ENCODE peak calls at places on chromosomes 5 and 9, in seven cellular contexts. One of them, this sample, is unnamed.

GRCh38 chr5:38780950-38781349 is 64.9 kb upstream of the OSMR start:
- DNase-seq in fibroblast of gingiva: peak; percentile 86
- DNase-seq in GM03348: peak; percentile 25
- DNase-seq in Caki2: peak; percentile 28
- DNase-seq in psoas muscle: peak; percentile 56
- DNase-seq in HT-29: peak; percentile 45
- DNase-seq in fibroblast of the aortic adventitia: peak; percentile 95
- DNase-seq in this sample: peak; percentile 1

GRCh38 chr9:134128727-134129679 is 6.9 kb upstream of the WDR5 start:
- DNase-seq in psoas muscle: no peak
- DNase-seq in Caki2: no peak
- DNase-seq in fibroblast of the aortic adventitia: no peak
- DNase-seq in HT-29: peak; percentile 33
- DNase-seq in GM03348: no peak
- DNase-seq in fibroblast of gingiva: no peak
- DNase-seq in this sample: no peak

GRCh38 chr5:151086905-151087360 is 6.1 kb upstream of the TNIP1 start:
- DNase-seq in GM03348: no peak
- DNase-seq in Caki2: no peak
- DNase-seq in psoas muscle: no peak
- DNase-seq in fibroblast of the aortic adventitia: no peak
- DNase-seq in fibroblast of gingiva: no peak
- DNase-seq in HT-29: no peak
- DNase-seq in this sample: no peak

GRCh38 chr5:173895766-173896165 is 7.6 kb downstream of the CPEB4 start:
- DNase-seq in psoas muscle: no peak
- DNase-seq in fibroblast of gingiva: no peak
- DNase-seq in Caki2: no peak
- DNase-seq in HT-29: no peak
- DNase-seq in GM03348: no peak
- DNase-seq in fibroblast of the aortic adventitia: no peak
- DNase-seq in this sample: no peak

GRCh38 chr9:86531273-86531672 is 177.1 kb upstream of the TUT7 start:
- DNase-seq in HT-29: no peak
- DNase-seq in Caki2: no peak
- DNase-seq in fibroblast of the aortic adventitia: no peak
- DNase-seq in fibroblast of gingiva: peak; percentile 84
- DNase-seq in GM03348: peak; percentile 68
- DNase-seq in psoas muscle: no peak
- DNase-seq in this sample: no peak

GRCh38 chr5:82351754-82352145 is 73.6 kb upstream of the RPS23 start:
- DNase-seq in fibroblast of the aortic adventitia: peak; percentile 94
- DNase-seq in GM03348: peak; percentile 66
- DNase-seq in Caki2: peak; percentile 66
- DNase-seq in fibroblast of gingiva: peak; percentile 72
- DNase-seq in psoas muscle: no peak
- DNase-seq in HT-29: peak; percentile 85
- DNase-seq in this sample: peak; percentile 76

GRCh38 chr9:78006734-78007133 is 24.9 kb downstream of the GNAQ start:
- DNase-seq in fibroblast of gingiva: peak; percentile 55
- DNase-seq in Caki2: no peak
- DNase-seq in fibroblast of the aortic adventitia: peak; percentile 79
- DNase-seq in GM03348: no peak
- DNase-seq in HT-29: no peak
- DNase-seq in psoas muscle: no peak
- DNase-seq in this sample: no peak

GRCh38 chr5:180599590-180599914 is 8.3 kb upstream of the SCGB3A1 start:
- DNase-seq in fibroblast of the aortic adventitia: no peak
- DNase-seq in GM03348: peak; percentile 4
- DNase-seq in Caki2: no peak
- DNase-seq in psoas muscle: no peak
- DNase-seq in fibroblast of gingiva: no peak
- DNase-seq in HT-29: no peak
- DNase-seq in this sample: no peak

GRCh38 chr9:98085955-98086354 is 29.4 kb downstream of the NANS start:
- DNase-seq in Caki2: peak; percentile 21
- DNase-seq in GM03348: no peak
- DNase-seq in HT-29: no peak
- DNase-seq in fibroblast of the aortic adventitia: no peak
- DNase-seq in psoas muscle: no peak
- DNase-seq in fibroblast of gingiva: peak; percentile 27
- DNase-seq in this sample: no peak

GRCh38 chr5:56247596-56247995 is 14.5 kb upstream of the ANKRD55 start:
- DNase-seq in psoas muscle: no peak
- DNase-seq in fibroblast of gingiva: peak; percentile 83
- DNase-seq in HT-29: no peak
- DNase-seq in Caki2: no peak
- DNase-seq in GM03348: peak; percentile 70
- DNase-seq in fibroblast of the aortic adventitia: peak; percentile 88
- DNase-seq in this sample: no peak

GRCh38 chr9:114888599-114888998 is 41.8 kb downstream of the TNFSF8 start:
- DNase-seq in fibroblast of gingiva: no peak
- DNase-seq in psoas muscle: no peak
- DNase-seq in GM03348: no peak
- DNase-seq in HT-29: no peak
- DNase-seq in fibroblast of the aortic adventitia: no peak
- DNase-seq in Caki2: no peak
- DNase-seq in this sample: no peak

GRCh38 chr5:11054014-11054413 is 293.0 kb upstream of the DAP start:
- DNase-seq in fibroblast of the aortic adventitia: no peak
- DNase-seq in fibroblast of gingiva: no peak
- DNase-seq in HT-29: no peak
- DNase-seq in psoas muscle: no peak
- DNase-seq in GM03348: no peak
- DNase-seq in Caki2: no peak
- DNase-seq in this sample: no peak

GRCh38 chr9:87853289-87853688 is 29.4 kb upstream of the SPATA31E1 start:
- DNase-seq in fibroblast of gingiva: no peak
- DNase-seq in GM03348: no peak
- DNase-seq in psoas muscle: no peak
- DNase-seq in fibroblast of the aortic adventitia: no peak
- DNase-seq in HT-29: no peak
- DNase-seq in Caki2: no peak
- DNase-seq in this sample: no peak

GRCh38 chr9:114696814-114697544 is 15.0 kb upstream of the TEX48 start:
- DNase-seq in GM03348: peak; percentile 42
- DNase-seq in fibroblast of the aortic adventitia: peak; percentile 16
- DNase-seq in fibroblast of gingiva: peak; percentile 12
- DNase-seq in Caki2: no peak
- DNase-seq in psoas muscle: no peak
- DNase-seq in HT-29: no peak
- DNase-seq in this sample: peak; percentile 25

GRCh38 chr9:93244510-93245436 is 60.8 kb downstream of the WNK2 start:
- DNase-seq in HT-29: peak; percentile 42
- DNase-seq in Caki2: no peak
- DNase-seq in GM03348: no peak
- DNase-seq in psoas muscle: no peak
- DNase-seq in fibroblast of the aortic adventitia: no peak
- DNase-seq in fibroblast of gingiva: no peak
- DNase-seq in this sample: no peak

GRCh38 chr5:96201503-96201902 is 231.5 kb downstream of the PCSK1 start:
- DNase-seq in HT-29: no peak
- DNase-seq in fibroblast of gingiva: no peak
- DNase-seq in GM03348: no peak
- DNase-seq in psoas muscle: no peak
- DNase-seq in Caki2: no peak
- DNase-seq in fibroblast of the aortic adventitia: no peak
- DNase-seq in this sample: no peak

GRCh38 chr5:147935032-147935431 is 28.7 kb upstream of the C5orf46 start:
- DNase-seq in Caki2: peak; percentile 27
- DNase-seq in psoas muscle: no peak
- DNase-seq in HT-29: peak; percentile 91
- DNase-seq in GM03348: peak; percentile 40
- DNase-seq in fibroblast of the aortic adventitia: peak; percentile 89
- DNase-seq in fibroblast of gingiva: peak; percentile 54
- DNase-seq in this sample: peak; percentile 58

GRCh38 chr9:23005061-23005690 is 558.6 kb downstream of the DMRTA1 start:
- DNase-seq in psoas muscle: no peak
- DNase-seq in GM03348: no peak
- DNase-seq in Caki2: no peak
- DNase-seq in fibroblast of the aortic adventitia: no peak
- DNase-seq in fibroblast of gingiva: peak; percentile 27
- DNase-seq in HT-29: no peak
- DNase-seq in this sample: no peak

GRCh38 chr9:27519466-27520465 is 4.3 kb upstream of the IFNK start:
- DNase-seq in fibroblast of the aortic adventitia: no peak
- DNase-seq in GM03348: peak; percentile 29
- DNase-seq in fibroblast of gingiva: no peak
- DNase-seq in psoas muscle: no peak
- DNase-seq in Caki2: no peak
- DNase-seq in HT-29: no peak
- DNase-seq in this sample: no peak

GRCh38 chr5:133111299-133111698 is 59.5 kb downstream of the HSPA4 start:
- DNase-seq in fibroblast of the aortic adventitia: peak; percentile 89
- DNase-seq in psoas muscle: peak; percentile 85
- DNase-seq in fibroblast of gingiva: peak; percentile 76
- DNase-seq in HT-29: peak; percentile 89
- DNase-seq in GM03348: peak; percentile 91
- DNase-seq in Caki2: peak; percentile 63
- DNase-seq in this sample: peak; percentile 77

GRCh38 chr9:19161257-19162025 is 34.1 kb upstream of the PLIN2 start:
- DNase-seq in psoas muscle: no peak
- DNase-seq in GM03348: peak; percentile 72
- DNase-seq in Caki2: peak; percentile 95
- DNase-seq in fibroblast of gingiva: peak; percentile 96
- DNase-seq in fibroblast of the aortic adventitia: peak; percentile 95
- DNase-seq in HT-29: peak; percentile 89
- DNase-seq in this sample: peak; percentile 92

GRCh38 chr5:160169326-160169725 is 50.1 kb upstream of the PWWP2A start:
- DNase-seq in HT-29: no peak
- DNase-seq in fibroblast of the aortic adventitia: peak; percentile 94
- DNase-seq in psoas muscle: no peak
- DNase-seq in fibroblast of gingiva: peak; percentile 80
- DNase-seq in Caki2: no peak
- DNase-seq in GM03348: peak; percentile 78
- DNase-seq in this sample: no peak

GRCh38 chr9:112884086-112884485 is 6.6 kb downstream of the SLC46A2 start:
- DNase-seq in HT-29: no peak
- DNase-seq in fibroblast of gingiva: no peak
- DNase-seq in GM03348: peak; percentile 57
- DNase-seq in Caki2: no peak
- DNase-seq in fibroblast of the aortic adventitia: peak; percentile 37
- DNase-seq in psoas muscle: no peak
- DNase-seq in this sample: no peak

GRCh38 chr5:137896560-137896959 is 7.3 kb downstream of the PKD2L2 start:
- DNase-seq in HT-29: no peak
- DNase-seq in Caki2: no peak
- DNase-seq in psoas muscle: no peak
- DNase-seq in fibroblast of gingiva: no peak
- DNase-seq in GM03348: no peak
- DNase-seq in fibroblast of the aortic adventitia: no peak
- DNase-seq in this sample: no peak

GRCh38 chr5:158178535-158178934 is 319.6 kb upstream of the CLINT1 start:
- DNase-seq in psoas muscle: no peak
- DNase-seq in Caki2: no peak
- DNase-seq in HT-29: no peak
- DNase-seq in fibroblast of gingiva: no peak
- DNase-seq in GM03348: no peak
- DNase-seq in fibroblast of the aortic adventitia: no peak
- DNase-seq in this sample: no peak

GRCh38 chr5:1375871-1376850 is 31.3 kb upstream of the CLPTM1L start:
- DNase-seq in Caki2: peak; percentile 77
- DNase-seq in HT-29: no peak
- DNase-seq in fibroblast of gingiva: peak; percentile 34
- DNase-seq in fibroblast of the aortic adventitia: no peak
- DNase-seq in psoas muscle: no peak
- DNase-seq in GM03348: no peak
- DNase-seq in this sample: no peak

GRCh38 chr9:84485539-84485938 is 145.0 kb upstream of the SLC28A3 start:
- DNase-seq in fibroblast of the aortic adventitia: no peak
- DNase-seq in HT-29: no peak
- DNase-seq in psoas muscle: no peak
- DNase-seq in Caki2: no peak
- DNase-seq in fibroblast of gingiva: no peak
- DNase-seq in GM03348: no peak
- DNase-seq in this sample: no peak

GRCh38 chr5:2608391-2608790 is 143.1 kb downstream of the IRX2 start:
- DNase-seq in psoas muscle: no peak
- DNase-seq in Caki2: no peak
- DNase-seq in HT-29: no peak
- DNase-seq in GM03348: no peak
- DNase-seq in fibroblast of the aortic adventitia: no peak
- DNase-seq in fibroblast of gingiva: no peak
- DNase-seq in this sample: no peak

GRCh38 chr9:94911986-94912635 is 185.6 kb downstream of the AOPEP start:
- DNase-seq in fibroblast of the aortic adventitia: no peak
- DNase-seq in Caki2: no peak
- DNase-seq in fibroblast of gingiva: no peak
- DNase-seq in psoas muscle: no peak
- DNase-seq in GM03348: no peak
- DNase-seq in HT-29: no peak
- DNase-seq in this sample: no peak

GRCh38 chr9:22514866-22515265 is 68.2 kb downstream of the DMRTA1 start:
- DNase-seq in GM03348: no peak
- DNase-seq in fibroblast of gingiva: no peak
- DNase-seq in fibroblast of the aortic adventitia: no peak
- DNase-seq in psoas muscle: no peak
- DNase-seq in HT-29: no peak
- DNase-seq in Caki2: peak; percentile 34
- DNase-seq in this sample: no peak

GRCh38 chr5:68659876-68660275 is 433.9 kb upstream of the SLC30A5 start:
- DNase-seq in HT-29: no peak
- DNase-seq in GM03348: no peak
- DNase-seq in fibroblast of gingiva: no peak
- DNase-seq in fibroblast of the aortic adventitia: no peak
- DNase-seq in Caki2: no peak
- DNase-seq in psoas muscle: no peak
- DNase-seq in this sample: no peak

GRCh38 chr5:154472871-154473580 is 5.0 kb downstream of the HAND1 start:
- DNase-seq in Caki2: no peak
- DNase-seq in fibroblast of gingiva: no peak
- DNase-seq in GM03348: no peak
- DNase-seq in fibroblast of the aortic adventitia: no peak
- DNase-seq in HT-29: no peak
- DNase-seq in psoas muscle: no peak
- DNase-seq in this sample: no peak

GRCh38 chr5:86665984-86666760 is 48.4 kb downstream of the COX7C start:
- DNase-seq in HT-29: no peak
- DNase-seq in GM03348: no peak
- DNase-seq in Caki2: no peak
- DNase-seq in fibroblast of the aortic adventitia: no peak
- DNase-seq in fibroblast of gingiva: no peak
- DNase-seq in psoas muscle: no peak
- DNase-seq in this sample: peak; percentile 2

GRCh38 chr9:76898786-76899185 is 7.1 kb downstream of the PRUNE2 start:
- DNase-seq in HT-29: no peak
- DNase-seq in psoas muscle: no peak
- DNase-seq in fibroblast of gingiva: no peak
- DNase-seq in GM03348: no peak
- DNase-seq in fibroblast of the aortic adventitia: no peak
- DNase-seq in Caki2: no peak
- DNase-seq in this sample: no peak

GRCh38 chr5:89374144-89374784 is 491.3 kb upstream of the MEF2C start:
- DNase-seq in HT-29: no peak
- DNase-seq in fibroblast of gingiva: no peak
- DNase-seq in Caki2: no peak
- DNase-seq in GM03348: no peak
- DNase-seq in psoas muscle: no peak
- DNase-seq in fibroblast of the aortic adventitia: peak; percentile 41
- DNase-seq in this sample: no peak

GRCh38 chr5:122323132-122323548 is 11.1 kb downstream of the SNCAIP start:
- DNase-seq in HT-29: no peak
- DNase-seq in GM03348: no peak
- DNase-seq in Caki2: no peak
- DNase-seq in fibroblast of gingiva: no peak
- DNase-seq in fibroblast of the aortic adventitia: no peak
- DNase-seq in psoas muscle: no peak
- DNase-seq in this sample: no peak

GRCh38 chr5:40569549-40570270 is 110.0 kb upstream of the PTGER4 start:
- DNase-seq in HT-29: no peak
- DNase-seq in fibroblast of gingiva: peak; percentile 40
- DNase-seq in Caki2: no peak
- DNase-seq in GM03348: no peak
- DNase-seq in psoas muscle: no peak
- DNase-seq in fibroblast of the aortic adventitia: peak; percentile 49
- DNase-seq in this sample: no peak